ENCODE peak calls at places on chromosomes 5 and 9, in six cellular contexts. B, Y, N, F, M and I are unnamed samples.

GRCh38 chr5:132771559-132771998 is 5.5 kb downstream of the SEPTIN8 start:
- DNase-seq in N (no peak), M (peak), F (peak), Y (peak), B (peak), I (peak)

GRCh38 chr5:32342656-32343055 is 29.9 kb upstream of the MTMR12 start:
- DNase-seq in F (no peak), N (no peak), M (no peak), Y (no peak), B (no peak), I (no peak)

GRCh38 chr5:9653811-9654210 is 23.7 kb upstream of the TAS2R1 start:
- DNase-seq in B (no peak), F (peak), N (no peak), Y (no peak), M (peak), I (peak)

GRCh38 chr9:98215266-98215665 is 22.8 kb upstream of the CORO2A start:
- DNase-seq in B (no peak), F (no peak), N (no peak), M (peak), Y (no peak), I (no peak)

GRCh38 chr9:108467653-108468324 is 388.0 kb downstream of the ACTL7B start:
- DNase-seq in Y (no peak), F (no peak), N (no peak), M (peak), B (peak), I (no peak)

GRCh38 chr5:144581044-144581443 is 410.4 kb downstream of the KCTD16 start:
- DNase-seq in M (no peak), B (no peak), F (no peak), Y (no peak), N (no peak), I (no peak)

GRCh38 chr9:3181049-3181953 is 337.4 kb upstream of the PUM3 start:
- DNase-seq in M (peak), N (no peak), B (no peak), F (peak), Y (peak), I (no peak)

GRCh38 chr5:125196479-125197183 is 450.2 kb upstream of the ZNF608 start:
- DNase-seq in N (no peak), Y (peak), F (peak), B (no peak), M (no peak), I (no peak)

GRCh38 chr5:8912106-8912505 is 633.8 kb downstream of the SEMA5A start:
- DNase-seq in N (no peak), Y (no peak), F (no peak), B (no peak), M (peak), I (no peak)

GRCh38 chr9:75010570-75010969 is 17.5 kb downstream of the CARNMT1 start:
- DNase-seq in F (no peak), B (no peak), Y (no peak), N (no peak), M (no peak), I (no peak)

GRCh38 chr9:81032831-81033230 is 656.5 kb downstream of the TLE1 start:
- DNase-seq in N (no peak), M (peak), Y (no peak), B (no peak), F (no peak), I (peak)

GRCh38 chr5:119382167-119382566 is 26.3 kb downstream of the TNFAIP8 start:
- DNase-seq in F (no peak), M (no peak), Y (no peak), N (no peak), B (no peak), I (peak)

DNA sequence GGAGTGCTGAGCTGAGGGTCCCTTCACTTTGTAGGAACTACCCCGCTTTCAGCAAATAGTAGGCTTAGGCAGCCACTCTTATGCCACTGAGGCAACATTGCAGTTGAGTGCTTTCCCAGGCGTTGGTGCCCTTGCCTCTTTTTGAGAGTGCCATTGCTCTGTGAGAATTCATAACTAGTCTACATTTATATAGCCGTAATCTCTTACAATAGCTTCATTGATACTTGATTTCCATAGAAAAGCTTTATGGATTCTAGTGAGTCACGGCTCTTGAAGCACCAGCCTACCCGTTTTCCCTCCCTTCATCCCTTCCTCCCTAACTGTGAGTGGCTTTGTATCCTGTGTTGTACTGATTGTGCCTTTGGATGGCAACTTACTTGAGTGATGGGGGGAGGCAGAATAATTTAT is 283.9 kb downstream of the AOPEP start:
- DNase-seq in M (no peak), N (no peak), Y (no peak), B (no peak), F (no peak), I (no peak)
- H3K4me3 ChIP-seq in M (peak), N (no peak), Y (no peak), B (no peak), F (no peak), I (no peak)

DNA sequence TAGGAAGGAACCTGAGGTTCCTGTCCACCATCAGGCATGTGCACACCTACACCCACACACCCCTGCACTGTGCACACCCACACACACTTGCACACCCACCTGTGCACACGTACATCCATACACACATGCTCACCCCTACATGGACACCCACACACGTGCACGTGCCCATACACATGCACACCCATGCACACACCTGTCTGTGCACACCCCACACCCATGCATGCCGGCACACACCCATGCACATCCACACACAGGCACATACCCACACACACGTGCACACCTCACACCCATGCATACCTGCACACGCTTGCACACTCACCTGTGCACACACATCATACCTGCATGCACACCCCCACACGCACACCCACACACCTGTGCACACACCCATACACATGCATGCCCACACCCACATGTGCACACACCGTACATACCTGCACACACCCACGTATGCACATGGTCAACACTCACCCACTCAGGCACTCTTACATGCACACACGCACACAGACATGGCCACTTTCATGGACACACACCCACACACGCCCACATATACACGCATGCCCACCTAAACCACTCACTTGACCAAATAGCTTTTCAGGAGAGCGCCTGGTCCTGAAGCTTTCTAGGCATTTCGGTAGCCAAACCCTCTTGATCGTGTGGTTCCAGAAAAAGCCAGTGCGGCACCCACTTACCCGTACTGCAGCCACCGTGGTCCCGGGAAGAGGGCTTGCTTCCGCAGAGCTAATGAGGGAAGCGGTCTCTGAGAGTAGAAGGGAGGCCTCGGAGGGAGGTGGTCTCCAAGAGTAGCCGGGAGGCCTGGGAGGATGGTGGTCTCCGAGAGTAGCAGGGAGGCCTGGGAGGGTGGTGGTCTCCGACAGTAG is 36.7 kb upstream of the CLPTM1L start:
- DNase-seq in B (no peak), N (no peak), Y (no peak), M (no peak), F (no peak), I (no peak)
- H3K4me3 ChIP-seq in B (no peak), N (no peak), Y (no peak), M (no peak), F (no peak), I (no peak)

GRCh38 chr9:136686534-136686793 is 793 bp downstream of the AGPAT2 start:
- DNase-seq in M (no peak), F (no peak), N (no peak), B (no peak), Y (no peak), I (no peak)

GRCh38 chr9:136689108-136689460 is 1.8 kb upstream of the AGPAT2 start:
- DNase-seq in B (no peak), N (no peak), Y (no peak), M (no peak), F (no peak), I (no peak)

GRCh38 chr9:136688274-136689107 is 1.2 kb upstream of the AGPAT2 start:
- DNase-seq in Y (no peak), F (no peak), B (no peak), N (no peak), M (no peak), I (no peak)

GRCh38 chr9:136686794-136687711 is at the start of gene AGPAT2:
- DNase-seq in B (peak), M (peak), N (no peak), F (peak), Y (peak), I (no peak)

GRCh38 chr9:136687721-136688223 is 515 bp upstream of the AGPAT2 start:
- DNase-seq in Y (no peak), N (no peak), B (peak), M (peak), F (no peak), I (no peak)
- H3K4me3 ChIP-seq in Y (peak), N (peak), B (peak), M (no peak), F (no peak), I (no peak)

DNA sequence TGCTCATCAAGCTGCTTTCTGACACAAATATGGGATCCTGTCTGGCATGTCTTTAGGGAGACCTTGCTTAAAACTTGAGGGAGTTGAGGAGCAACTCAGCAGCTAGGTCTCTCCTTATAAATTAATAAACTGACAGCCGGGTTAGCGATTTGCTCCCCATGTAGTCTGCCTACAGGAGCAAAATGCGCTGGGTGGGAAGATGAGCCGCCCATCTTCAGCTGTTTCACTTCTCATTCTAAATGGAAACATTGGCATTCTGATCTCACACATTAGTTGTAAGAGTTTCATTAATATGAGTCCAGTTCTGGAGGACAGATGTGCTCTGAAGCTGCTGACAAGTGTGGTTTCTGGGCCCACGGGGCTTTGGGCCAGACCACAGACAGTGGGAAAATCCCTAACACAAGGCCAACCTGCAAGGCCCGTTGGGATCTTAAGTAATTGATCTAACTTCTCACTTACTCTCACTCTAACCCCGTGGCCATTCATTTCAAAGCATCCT is 197.0 kb downstream of the MCTP1 start:
- DNase-seq in F (no peak), N (peak), B (no peak), Y (no peak), M (no peak), I (no peak)
- H3K4me3 ChIP-seq in F (no peak), N (peak), B (no peak), Y (no peak), M (no peak), I (no peak)

GRCh38 chr5:50740832-50741231 is 74.4 kb downstream of the PARP8 start:
- DNase-seq in Y (no peak), B (no peak), N (no peak), F (no peak), M (no peak), I (no peak)

GRCh38 chr5:50749181-50749580 is 82.7 kb downstream of the PARP8 start:
- DNase-seq in B (no peak), M (no peak), Y (no peak), N (no peak), F (no peak), I (no peak)

GRCh38 chr5:50749873-50750272 is 83.4 kb downstream of the PARP8 start:
- DNase-seq in M (no peak), Y (no peak), B (no peak), N (no peak), F (no peak), I (no peak)

GRCh38 chr5:50745221-50745620 is 78.8 kb downstream of the PARP8 start:
- DNase-seq in B (no peak), N (no peak), F (no peak), Y (no peak), M (no peak), I (no peak)

DNA sequence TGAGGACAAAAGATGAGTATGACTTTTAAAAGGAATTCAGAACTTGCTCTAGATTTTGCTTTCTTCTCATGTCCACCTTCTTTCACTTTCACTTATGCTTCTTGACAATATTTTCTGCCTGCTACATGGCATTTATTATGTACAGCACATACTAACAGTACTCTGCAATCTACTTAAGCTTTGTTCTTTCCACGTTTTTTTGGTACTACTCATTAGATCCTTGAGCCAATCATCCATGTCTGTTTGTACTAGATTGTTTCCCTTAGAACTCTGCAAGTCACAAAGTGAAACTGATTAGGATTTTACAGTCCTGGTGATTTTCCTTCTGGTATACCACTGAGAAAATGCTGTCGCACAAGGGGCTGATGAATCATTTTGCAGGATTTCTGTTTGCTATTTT is 78.3 kb downstream of the PARP8 start:
- DNase-seq in N (peak), M (peak), Y (no peak), F (no peak), B (no peak), I (no peak)
- H3K4me3 ChIP-seq in N (peak), M (peak), Y (no peak), F (no peak), B (peak), I (no peak)